ENCODE peak calls at places on chromosome 3, in nine cellular contexts. One of them, this sample, is unnamed.

GRCh38 chr3:194266658-194267005 is 84.5 kb downstream of the CPN2 start:
- DNase-seq in body of pancreas: peak; percentile 1
- DNase-seq in WERI-Rb-1: no peak
- DNase-seq in astrocyte of the spinal cord: no peak
- DNase-seq in fibroblast of pulmonary artery: peak; percentile 41
- DNase-seq in cardiac fibroblast: no peak
- DNase-seq in coronary artery: peak; percentile 66
- DNase-seq in HFF-Myc: no peak
- DNase-seq in OCI-LY7: no peak
- DNase-seq in this sample: no peak

GRCh38 chr3:194925614-194926013 is 239.9 kb downstream of the FAM43A start:
- DNase-seq in astrocyte of the spinal cord: no peak
- DNase-seq in WERI-Rb-1: no peak
- DNase-seq in cardiac fibroblast: no peak
- DNase-seq in HFF-Myc: no peak
- DNase-seq in coronary artery: no peak
- DNase-seq in OCI-LY7: no peak
- DNase-seq in body of pancreas: no peak
- DNase-seq in fibroblast of pulmonary artery: no peak
- DNase-seq in this sample: no peak

GRCh38 chr3:108485146-108485545 is 25.2 kb downstream of the MYH15 start:
- DNase-seq in WERI-Rb-1: peak; percentile 94
- DNase-seq in cardiac fibroblast: no peak
- DNase-seq in coronary artery: no peak
- DNase-seq in astrocyte of the spinal cord: no peak
- DNase-seq in fibroblast of pulmonary artery: no peak
- DNase-seq in OCI-LY7: no peak
- DNase-seq in body of pancreas: no peak
- DNase-seq in HFF-Myc: no peak
- DNase-seq in this sample: no peak

GRCh38 chr3:141878812-141879211 is 2.4 kb downstream of the ATP1B3 start:
- DNase-seq in WERI-Rb-1: no peak
- DNase-seq in OCI-LY7: no peak
- DNase-seq in coronary artery: no peak
- DNase-seq in fibroblast of pulmonary artery: peak; percentile 68
- DNase-seq in body of pancreas: no peak
- DNase-seq in cardiac fibroblast: peak; percentile 65
- DNase-seq in HFF-Myc: no peak
- DNase-seq in astrocyte of the spinal cord: peak; percentile 36
- DNase-seq in this sample: no peak

GRCh38 chr3:11074441-11074840 is 79.9 kb upstream of the HRH1 start:
- DNase-seq in OCI-LY7: no peak
- DNase-seq in cardiac fibroblast: no peak
- DNase-seq in coronary artery: no peak
- DNase-seq in astrocyte of the spinal cord: no peak
- DNase-seq in WERI-Rb-1: no peak
- DNase-seq in fibroblast of pulmonary artery: no peak
- DNase-seq in HFF-Myc: no peak
- DNase-seq in body of pancreas: no peak
- DNase-seq in this sample: no peak

GRCh38 chr3:64650710-64651109 is 37.1 kb downstream of the ADAMTS9 start:
- DNase-seq in OCI-LY7: no peak
- DNase-seq in cardiac fibroblast: peak; percentile 47
- DNase-seq in fibroblast of pulmonary artery: peak; percentile 38
- DNase-seq in body of pancreas: no peak
- DNase-seq in astrocyte of the spinal cord: peak; percentile 43
- DNase-seq in HFF-Myc: no peak
- DNase-seq in coronary artery: no peak
- DNase-seq in WERI-Rb-1: no peak
- DNase-seq in this sample: no peak

GRCh38 chr3:50164056-50164455 is 8.9 kb downstream of the SEMA3F start:
- DNase-seq in astrocyte of the spinal cord: peak; percentile 91
- DNase-seq in fibroblast of pulmonary artery: peak; percentile 90
- DNase-seq in HFF-Myc: peak; percentile 56
- DNase-seq in body of pancreas: peak; percentile 48
- DNase-seq in cardiac fibroblast: peak; percentile 94
- DNase-seq in WERI-Rb-1: no peak
- DNase-seq in coronary artery: peak; percentile 96
- DNase-seq in OCI-LY7: no peak
- DNase-seq in this sample: peak; percentile 76

GRCh38 chr3:188573929-188574317 is 420.0 kb downstream of the LPP start:
- DNase-seq in HFF-Myc: no peak
- DNase-seq in cardiac fibroblast: no peak
- DNase-seq in WERI-Rb-1: no peak
- DNase-seq in astrocyte of the spinal cord: no peak
- DNase-seq in fibroblast of pulmonary artery: no peak
- DNase-seq in body of pancreas: no peak
- DNase-seq in OCI-LY7: no peak
- DNase-seq in coronary artery: no peak
- DNase-seq in this sample: no peak

GRCh38 chr3:184050217-184050847 is 2.5 kb upstream of the HTR3C start:
- DNase-seq in WERI-Rb-1: no peak
- DNase-seq in astrocyte of the spinal cord: no peak
- DNase-seq in HFF-Myc: no peak
- DNase-seq in OCI-LY7: peak; percentile 27
- DNase-seq in coronary artery: no peak
- DNase-seq in body of pancreas: no peak
- DNase-seq in cardiac fibroblast: no peak
- DNase-seq in fibroblast of pulmonary artery: no peak
- DNase-seq in this sample: no peak

GRCh38 chr3:181838940-181839914 is 127.5 kb downstream of the SOX2 start:
- DNase-seq in astrocyte of the spinal cord: no peak
- DNase-seq in fibroblast of pulmonary artery: no peak
- DNase-seq in HFF-Myc: no peak
- DNase-seq in body of pancreas: peak; percentile 7
- DNase-seq in cardiac fibroblast: no peak
- DNase-seq in coronary artery: no peak
- DNase-seq in WERI-Rb-1: no peak
- DNase-seq in OCI-LY7: peak; percentile 81
- DNase-seq in this sample: no peak

DNA sequence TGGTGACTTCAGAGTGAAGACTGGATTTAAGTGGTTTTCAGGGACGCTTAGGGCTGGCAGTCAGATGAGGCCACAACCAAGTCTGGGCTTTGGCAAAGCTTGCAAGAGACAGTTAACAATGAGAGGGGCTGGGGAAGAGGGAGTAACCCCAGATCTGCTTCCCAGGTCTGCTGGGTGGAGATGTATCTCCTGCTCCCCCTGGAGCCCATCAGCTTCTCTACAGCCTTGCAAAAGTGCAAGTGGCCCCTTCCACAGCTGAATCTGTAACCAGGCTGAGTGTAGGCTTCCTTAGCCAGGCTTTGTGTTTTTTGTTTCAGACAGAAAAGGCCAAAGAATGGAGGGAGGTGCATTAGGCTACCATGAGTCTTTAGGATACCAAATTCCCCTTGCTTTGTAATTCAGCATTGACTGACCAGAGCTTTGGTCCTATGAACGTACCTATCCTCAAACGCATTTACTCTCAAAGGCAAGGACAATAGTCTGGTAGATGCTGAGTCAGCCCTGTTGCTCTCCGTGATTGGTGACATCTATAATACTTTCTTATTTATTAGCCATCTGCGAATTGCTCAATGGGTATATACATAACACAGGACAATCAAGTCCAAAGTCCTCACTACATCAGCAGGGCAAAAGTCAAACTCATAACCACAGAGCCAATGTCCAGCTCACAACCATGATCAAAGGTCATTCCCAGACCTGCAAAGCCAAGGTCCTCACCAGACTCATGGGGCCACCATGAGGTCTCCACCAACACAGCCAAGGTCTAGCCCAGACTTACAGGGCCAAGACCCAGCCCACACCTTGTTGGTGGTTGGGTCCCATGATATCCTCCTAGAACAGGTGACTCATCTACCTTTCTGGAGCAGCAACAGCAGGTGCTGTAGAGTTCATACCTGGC is 17.1 kb downstream of the CCDC13 start:
- DNase-seq in cardiac fibroblast: peak; percentile 50
- DNase-seq in coronary artery: peak; percentile 29
- DNase-seq in HFF-Myc: no peak
- DNase-seq in body of pancreas: no peak
- DNase-seq in fibroblast of pulmonary artery: peak; percentile 46
- DNase-seq in astrocyte of the spinal cord: no peak
- DNase-seq in WERI-Rb-1: peak; percentile 55
- DNase-seq in OCI-LY7: peak; percentile 19
- DNase-seq in this sample: no peak
- TF ChIP-seq CTCF in cardiac fibroblast: peak; percentile 66
- TF ChIP-seq CTCF in coronary artery: no peak
- TF ChIP-seq CTCF in HFF-Myc: peak; percentile 66
- TF ChIP-seq CTCF in body of pancreas: no peak
- TF ChIP-seq CTCF in fibroblast of pulmonary artery: peak; percentile 64
- TF ChIP-seq CTCF in astrocyte of the spinal cord: peak; percentile 66
- TF ChIP-seq CTCF in WERI-Rb-1: peak; percentile 90
- TF ChIP-seq CTCF in OCI-LY7: peak; percentile 67
- TF ChIP-seq CTCF in this sample: no peak

GRCh38 chr3:134083008-134083407 is 53.3 kb upstream of the SLCO2A1 start:
- DNase-seq in cardiac fibroblast: no peak
- DNase-seq in astrocyte of the spinal cord: no peak
- DNase-seq in fibroblast of pulmonary artery: no peak
- DNase-seq in HFF-Myc: no peak
- DNase-seq in WERI-Rb-1: no peak
- DNase-seq in body of pancreas: no peak
- DNase-seq in coronary artery: no peak
- DNase-seq in OCI-LY7: no peak
- DNase-seq in this sample: no peak

GRCh38 chr3:134084230-134084950 is 54.7 kb upstream of the SLCO2A1 start:
- DNase-seq in WERI-Rb-1: no peak
- DNase-seq in body of pancreas: no peak
- DNase-seq in OCI-LY7: no peak
- DNase-seq in fibroblast of pulmonary artery: no peak
- DNase-seq in HFF-Myc: no peak
- DNase-seq in astrocyte of the spinal cord: no peak
- DNase-seq in coronary artery: peak; percentile 17
- DNase-seq in cardiac fibroblast: no peak
- DNase-seq in this sample: no peak

GRCh38 chr3:134082582-134082981 is 52.9 kb upstream of the SLCO2A1 start:
- DNase-seq in body of pancreas: no peak
- DNase-seq in fibroblast of pulmonary artery: no peak
- DNase-seq in cardiac fibroblast: no peak
- DNase-seq in OCI-LY7: no peak
- DNase-seq in HFF-Myc: no peak
- DNase-seq in astrocyte of the spinal cord: no peak
- DNase-seq in WERI-Rb-1: no peak
- DNase-seq in coronary artery: peak; percentile 40
- DNase-seq in this sample: no peak

GRCh38 chr3:134085034-134085775 is 55.5 kb upstream of the SLCO2A1 start:
- DNase-seq in coronary artery: peak; percentile 35
- DNase-seq in HFF-Myc: peak; percentile 59
- DNase-seq in body of pancreas: no peak
- DNase-seq in fibroblast of pulmonary artery: no peak
- DNase-seq in cardiac fibroblast: no peak
- DNase-seq in OCI-LY7: no peak
- DNase-seq in WERI-Rb-1: no peak
- DNase-seq in astrocyte of the spinal cord: no peak
- DNase-seq in this sample: no peak

GRCh38 chr3:134083626-134084229 is 54.0 kb upstream of the SLCO2A1 start:
- DNase-seq in WERI-Rb-1: no peak
- DNase-seq in coronary artery: peak; percentile 68
- DNase-seq in body of pancreas: no peak
- DNase-seq in astrocyte of the spinal cord: no peak
- DNase-seq in fibroblast of pulmonary artery: no peak
- DNase-seq in OCI-LY7: no peak
- DNase-seq in cardiac fibroblast: no peak
- DNase-seq in HFF-Myc: no peak
- DNase-seq in this sample: no peak
- H3K4me3 ChIP-seq in WERI-Rb-1: no peak overlapping the region
- H3K4me3 ChIP-seq in coronary artery: no peak overlapping the region
- H3K4me3 ChIP-seq in body of pancreas: no peak overlapping the region
- H3K4me3 ChIP-seq in astrocyte of the spinal cord: no peak overlapping the region
- H3K4me3 ChIP-seq in fibroblast of pulmonary artery: no peak overlapping the region
- H3K4me3 ChIP-seq in OCI-LY7: no peak overlapping the region
- H3K4me3 ChIP-seq in cardiac fibroblast: no peak overlapping the region
- H3K4me3 ChIP-seq in HFF-Myc: no peak overlapping the region
- H3K4me3 ChIP-seq in this sample: no peak overlapping the region

DNA sequence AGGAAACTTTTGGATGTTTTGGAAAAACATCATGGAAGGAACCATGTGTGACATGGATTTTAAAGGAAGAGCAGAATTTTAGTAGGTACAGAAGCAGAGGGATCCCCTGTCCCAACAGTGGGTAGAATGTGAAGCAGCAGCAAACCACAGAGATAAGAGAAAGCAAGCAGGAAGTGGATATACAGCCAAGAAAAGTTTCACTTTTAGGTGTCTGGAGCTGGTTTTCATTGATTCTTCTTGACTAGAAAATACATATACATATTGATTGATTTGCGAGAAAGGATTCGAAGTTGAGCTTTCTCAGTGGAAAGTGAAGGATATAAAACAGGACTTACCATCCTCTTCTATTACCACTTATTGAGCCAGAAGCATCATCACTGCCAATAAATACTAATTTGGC is 133.5 kb downstream of the KCNMB2 start:
- DNase-seq in cardiac fibroblast: no peak
- DNase-seq in OCI-LY7: no peak
- DNase-seq in fibroblast of pulmonary artery: no peak
- DNase-seq in body of pancreas: no peak
- DNase-seq in WERI-Rb-1: no peak
- DNase-seq in coronary artery: no peak
- DNase-seq in astrocyte of the spinal cord: no peak
- DNase-seq in HFF-Myc: no peak
- DNase-seq in this sample: no peak
- TF ChIP-seq CTCF in cardiac fibroblast: no peak
- TF ChIP-seq CTCF in OCI-LY7: no peak
- TF ChIP-seq CTCF in fibroblast of pulmonary artery: no peak
- TF ChIP-seq CTCF in body of pancreas: no peak
- TF ChIP-seq CTCF in WERI-Rb-1: no peak
- TF ChIP-seq CTCF in coronary artery: no peak
- TF ChIP-seq CTCF in astrocyte of the spinal cord: no peak
- TF ChIP-seq CTCF in HFF-Myc: no peak
- TF ChIP-seq CTCF in this sample: no peak

GRCh38 chr3:140205598-140205997 is 270.6 kb downstream of the CLSTN2 start:
- DNase-seq in WERI-Rb-1: no peak
- DNase-seq in OCI-LY7: no peak
- DNase-seq in astrocyte of the spinal cord: no peak
- DNase-seq in coronary artery: no peak
- DNase-seq in HFF-Myc: no peak
- DNase-seq in fibroblast of pulmonary artery: no peak
- DNase-seq in cardiac fibroblast: no peak
- DNase-seq in body of pancreas: no peak
- DNase-seq in this sample: no peak

GRCh38 chr3:140206196-140207040 is 271.4 kb downstream of the CLSTN2 start:
- DNase-seq in WERI-Rb-1: no peak
- DNase-seq in astrocyte of the spinal cord: peak; percentile 49
- DNase-seq in fibroblast of pulmonary artery: peak; percentile 31
- DNase-seq in cardiac fibroblast: peak; percentile 32
- DNase-seq in coronary artery: no peak
- DNase-seq in body of pancreas: peak; percentile 7
- DNase-seq in HFF-Myc: peak; percentile 30
- DNase-seq in OCI-LY7: no peak
- DNase-seq in this sample: no peak

GRCh38 chr3:140207541-140207940 is 272.6 kb downstream of the CLSTN2 start:
- DNase-seq in WERI-Rb-1: no peak
- DNase-seq in cardiac fibroblast: no peak
- DNase-seq in OCI-LY7: no peak
- DNase-seq in HFF-Myc: no peak
- DNase-seq in astrocyte of the spinal cord: no peak
- DNase-seq in fibroblast of pulmonary artery: no peak
- DNase-seq in coronary artery: no peak
- DNase-seq in body of pancreas: no peak
- DNase-seq in this sample: no peak

GRCh38 chr3:140204271-140204984 is 269.4 kb downstream of the CLSTN2 start:
- DNase-seq in HFF-Myc: no peak
- DNase-seq in body of pancreas: no peak
- DNase-seq in OCI-LY7: no peak
- DNase-seq in WERI-Rb-1: no peak
- DNase-seq in astrocyte of the spinal cord: no peak
- DNase-seq in cardiac fibroblast: no peak
- DNase-seq in coronary artery: no peak
- DNase-seq in fibroblast of pulmonary artery: no peak
- DNase-seq in this sample: no peak

GRCh38 chr3:140203510-140203909 is 268.5 kb downstream of the CLSTN2 start:
- DNase-seq in body of pancreas: no peak
- DNase-seq in fibroblast of pulmonary artery: no peak
- DNase-seq in WERI-Rb-1: no peak
- DNase-seq in astrocyte of the spinal cord: no peak
- DNase-seq in coronary artery: no peak
- DNase-seq in HFF-Myc: no peak
- DNase-seq in OCI-LY7: no peak
- DNase-seq in cardiac fibroblast: no peak
- DNase-seq in this sample: no peak
- H3K4me3 ChIP-seq in body of pancreas: no peak overlapping the region
- H3K4me3 ChIP-seq in fibroblast of pulmonary artery: no peak overlapping the region
- H3K4me3 ChIP-seq in WERI-Rb-1: no peak overlapping the region
- H3K4me3 ChIP-seq in astrocyte of the spinal cord: no peak overlapping the region
- H3K4me3 ChIP-seq in coronary artery: no peak overlapping the region
- H3K4me3 ChIP-seq in HFF-Myc: no peak overlapping the region
- H3K4me3 ChIP-seq in OCI-LY7: no peak overlapping the region
- H3K4me3 ChIP-seq in cardiac fibroblast: no peak overlapping the region
- H3K4me3 ChIP-seq in this sample: no peak overlapping the region

This sample was measured in gastrocnemius medialis.